ENCODE peak calls at places on chromosomes 7 and 10, in nine cellular contexts. U is substantia nigra, E is ELR, O is kidney, V is mucosa of descending colon, Q is GM12892, X is NCI-H1417, C is pancreas, R is KG1. Y is an unnamed sample.
A peak's percentile ranks its signal among the peaks of the same experiment; 100 is the strongest.

GRCh38 chr10:28201666-28202400 is 101.0 kb downstream of the MPP7 start:
- DNase-seq in U (no peak), E (peak; percentile 31), O (no peak), V (no peak), Q (no peak), X (no peak), C (no peak), R (no peak), Y (no peak)

GRCh38 chr7:10733747-10734146 is 239.9 kb upstream of the PHF14 start:
- DNase-seq in U (no peak), E (no peak), O (no peak), V (no peak), Q (no peak), X (no peak), C (no peak), R (no peak), Y (no peak)

GRCh38 chr10:110010076-110011069 is 2.6 kb downstream of the ADD3 start:
- DNase-seq in U (no peak), E (peak; percentile 24), O (no peak), V (no peak), Q (no peak), X (no peak), C (no peak), R (no peak), Y (no peak)

GRCh38 chr7:142134944-142135343 is 23.4 kb downstream of the MGAM2 start:
- DNase-seq in U (no peak), E (no peak), O (no peak), V (no peak), Q (no peak), X (no peak), C (no peak), R (no peak), Y (no peak)

GRCh38 chr10:42744134-42744701 is 38.4 kb upstream of the BMS1 start:
- DNase-seq in U (no peak), E (peak; percentile 17), O (no peak), V (no peak), Q (no peak), X (no peak), C (no peak), R (no peak), Y (no peak)

GRCh38 chr10:80407836-80408197 is 534 bp upstream of the PRXL2A start:
- DNase-seq in U (no peak), E (no peak), O (no peak), V (peak; percentile 74), Q (no peak), X (peak; percentile 26), C (no peak), R (no peak), Y (peak; percentile 44)

GRCh38 chr7:48518092-48518491 is 346.8 kb downstream of the ABCA13 start:
- DNase-seq in U (no peak), E (no peak), O (no peak), V (no peak), Q (no peak), X (no peak), C (no peak), R (no peak), Y (no peak)

GRCh38 chr10:844552-844951 is 87.0 kb downstream of the LARP4B start:
- DNase-seq in U (no peak), E (peak; percentile 75), O (no peak), V (no peak), Q (no peak), X (no peak), C (no peak), R (no peak), Y (no peak)

GRCh38 chr10:78028438-78029293 is 649 bp downstream of the POLR3A start:
- DNase-seq in U (no peak), E (peak; percentile 62), O (no peak), V (no peak), Q (peak; percentile 28), X (no peak), C (no peak), R (no peak), Y (no peak)

GRCh38 chr7:604884-605531 is 85.4 kb upstream of the PDGFA start:
- DNase-seq in U (no peak), E (no peak), O (peak; percentile 74), V (no peak), Q (no peak), X (no peak), C (no peak), R (no peak), Y (no peak)

GRCh38 chr7:150949564-150949963 is 28.6 kb downstream of the KCNH2 start:
- DNase-seq in U (no peak), E (no peak), O (peak; percentile 31), V (peak; percentile 8), Q (peak; percentile 19), X (no peak), C (no peak), R (no peak), Y (no peak)

GRCh38 chr7:74002474-74003017 is 25.4 kb upstream of the ELN start:
- DNase-seq in U (no peak), E (peak; percentile 85), O (peak; percentile 90), V (peak; percentile 77), Q (no peak), X (no peak), C (no peak), R (peak; percentile 51), Y (no peak)

GRCh38 chr7:149209518-149210269 is 14.3 kb downstream of the ZNF282 start:
- DNase-seq in U (no peak), E (peak; percentile 86), O (peak; percentile 25), V (peak; percentile 63), Q (peak; percentile 63), X (no peak), C (no peak), R (no peak), Y (peak; percentile 9)

GRCh38 chr7:90933041-90933440 is 331.2 kb upstream of the FZD1 start:
- DNase-seq in U (no peak), E (no peak), O (no peak), V (no peak), Q (no peak), X (no peak), C (no peak), R (no peak), Y (no peak)

GRCh38 chr7:28166982-28167715 is 13.4 kb downstream of the JAZF1 start:
- DNase-seq in U (no peak), E (peak; percentile 58), O (no peak), V (no peak), Q (no peak), X (no peak), C (no peak), R (no peak), Y (no peak)

GRCh38 chr10:77943086-77943901 is 16.7 kb upstream of the DLG5 start:
- DNase-seq in U (no peak), E (peak; percentile 80), O (peak; percentile 79), V (no peak), Q (no peak), X (no peak), C (no peak), R (no peak), Y (no peak)

GRCh38 chr7:50145801-50146338 is 52.8 kb upstream of the ZPBP start:
- DNase-seq in U (no peak), E (no peak), O (no peak), V (no peak), Q (no peak), X (no peak), C (no peak), R (no peak), Y (no peak)

GRCh38 chr7:36723951-36724664 is at the start of gene AOAH:
- DNase-seq in U (no peak), E (no peak), O (peak; percentile 82), V (peak; percentile 54), Q (no peak), X (no peak), C (peak; percentile 47), R (peak; percentile 53), Y (no peak)

GRCh38 chr10:103244663-103245271 is 920 bp upstream of the RPEL1 start:
- DNase-seq in U (peak; percentile 46), E (peak; percentile 81), O (no peak), V (peak; percentile 70), Q (peak; percentile 61), X (peak; percentile 41), C (peak; percentile 63), R (peak; percentile 62), Y (peak; percentile 29)

GRCh38 chr7:42854521-42855118 is 57.2 kb downstream of the C7orf25 start:
- DNase-seq in U (no peak), E (no peak), O (no peak), V (no peak), Q (no peak), X (peak; percentile 39), C (no peak), R (no peak), Y (no peak)

GRCh38 chr10:69571618-69572158 is 1.5 kb downstream of the NEUROG3 start:
- DNase-seq in U (no peak), E (no peak), O (no peak), V (no peak), Q (no peak), X (no peak), C (no peak), R (no peak), Y (no peak)

GRCh38 chr7:115679976-115680375 is 350.6 kb downstream of the TFEC start:
- DNase-seq in U (no peak), E (peak; percentile 52), O (no peak), V (no peak), Q (no peak), X (peak; percentile 57), C (peak; percentile 22), R (no peak), Y (peak; percentile 52)

GRCh38 chr7:123003539-123004126 is 8.1 kb upstream of the TAS2R16 start:
- DNase-seq in U (no peak), E (no peak), O (no peak), V (no peak), Q (no peak), X (no peak), C (no peak), R (no peak), Y (no peak)

GRCh38 chr7:45689011-45689796 is 115.0 kb downstream of the ADCY1 start:
- DNase-seq in U (no peak), E (peak; percentile 95), O (no peak), V (peak; percentile 5), Q (no peak), X (no peak), C (no peak), R (no peak), Y (no peak)

GRCh38 chr10:77637986-77638765 is 568 bp upstream of the KCNMA1 start:
- DNase-seq in U (no peak), E (peak; percentile 70), O (peak; percentile 68), V (peak; percentile 62), Q (no peak), X (peak; percentile 29), C (peak; percentile 43), R (no peak), Y (peak; percentile 40)

GRCh38 chr7:23530355-23530754 is 1.4 kb downstream of the TRA2A start:
- DNase-seq in U (no peak), E (peak; percentile 65), O (no peak), V (no peak), Q (peak; percentile 38), X (no peak), C (peak; percentile 19), R (no peak), Y (no peak)

GRCh38 chr10:86169506-86170254 is 196.9 kb downstream of the GRID1 start:
- DNase-seq in U (no peak), E (no peak), O (no peak), V (no peak), Q (no peak), X (no peak), C (no peak), R (no peak), Y (no peak)

GRCh38 chr10:97024181-97025073 is 161.3 kb downstream of the SLIT1 start:
- DNase-seq in U (no peak), E (peak; percentile 78), O (peak; percentile 68), V (no peak), Q (no peak), X (no peak), C (peak; percentile 64), R (no peak), Y (no peak)

GRCh38 chr10:62277946-62278345 is 9.3 kb upstream of the RTKN2 start:
- DNase-seq in U (no peak), E (no peak), O (no peak), V (no peak), Q (no peak), X (no peak), C (no peak), R (peak; percentile 9), Y (no peak)

GRCh38 chr7:102029616-102030015 is 212.2 kb downstream of the CUX1 start:
- DNase-seq in U (no peak), E (no peak), O (no peak), V (no peak), Q (no peak), X (no peak), C (no peak), R (no peak), Y (no peak)

GRCh38 chr7:122709930-122710646 is 7.4 kb upstream of the RNF148 start:
- DNase-seq in U (no peak), E (no peak), O (no peak), V (no peak), Q (no peak), X (no peak), C (no peak), R (no peak), Y (no peak)